ENCODE peak calls at places on chromosomes 11 and 22, in four cellular contexts. One of them, this sample, is unnamed.
A peak's percentile ranks its signal among the peaks of the same experiment; 100 is the strongest.

GRCh38 chr22:21589415-21589814 is 21.9 kb downstream of the UBE2L3 start:
- DNase-seq in AG04450: no peak
- DNase-seq in choroid plexus epithelial cell: no peak
- DNase-seq in right atrium auricular region: no peak
- DNase-seq in this sample: no peak

GRCh38 chr11:31806186-31806943 is 4.8 kb downstream of the PAX6 start:
- DNase-seq in AG04450: no peak
- DNase-seq in choroid plexus epithelial cell: no peak
- DNase-seq in right atrium auricular region: peak; percentile 53
- DNase-seq in this sample: no peak

GRCh38 chr11:96748639-96749370 is 359.0 kb downstream of the JRKL start:
- DNase-seq in AG04450: no peak
- DNase-seq in choroid plexus epithelial cell: peak; percentile 48
- DNase-seq in right atrium auricular region: no peak
- DNase-seq in this sample: peak; percentile 3

GRCh38 chr11:35373284-35373933 is 45.9 kb downstream of the SLC1A2 start:
- DNase-seq in AG04450: no peak
- DNase-seq in choroid plexus epithelial cell: no peak
- DNase-seq in right atrium auricular region: no peak
- DNase-seq in this sample: no peak

GRCh38 chr11:115198301-115198700 is 305.9 kb downstream of the CADM1 start:
- DNase-seq in AG04450: no peak
- DNase-seq in choroid plexus epithelial cell: peak; percentile 85
- DNase-seq in right atrium auricular region: no peak
- DNase-seq in this sample: no peak

GRCh38 chr11:368414-369335 is 624 bp upstream of the B4GALNT4 start:
- DNase-seq in AG04450: no peak
- DNase-seq in choroid plexus epithelial cell: peak; percentile 25
- DNase-seq in right atrium auricular region: no peak
- DNase-seq in this sample: no peak

GRCh38 chr11:30478923-30479322 is 107.2 kb downstream of the MPPED2 start:
- DNase-seq in AG04450: no peak
- DNase-seq in choroid plexus epithelial cell: no peak
- DNase-seq in right atrium auricular region: no peak
- DNase-seq in this sample: no peak

GRCh38 chr22:20956258-20957117 is 10.6 kb upstream of the AIFM3 start:
- DNase-seq in AG04450: no peak
- DNase-seq in choroid plexus epithelial cell: no peak
- DNase-seq in right atrium auricular region: no peak
- DNase-seq in this sample: no peak

GRCh38 chr22:23533328-23533762 is 46.7 kb downstream of the IGLL1 start:
- DNase-seq in AG04450: no peak
- DNase-seq in choroid plexus epithelial cell: peak; percentile 62
- DNase-seq in right atrium auricular region: no peak
- DNase-seq in this sample: no peak

GRCh38 chr11:65773784-65774411 is 6.9 kb downstream of the AP5B1 start:
- DNase-seq in AG04450: no peak
- DNase-seq in choroid plexus epithelial cell: peak; percentile 12
- DNase-seq in right atrium auricular region: peak; percentile 51
- DNase-seq in this sample: no peak

GRCh38 chr11:128342511-128343133 is 244.7 kb downstream of the ETS1 start:
- DNase-seq in AG04450: no peak
- DNase-seq in choroid plexus epithelial cell: peak; percentile 88
- DNase-seq in right atrium auricular region: peak; percentile 66
- DNase-seq in this sample: no peak

GRCh38 chr11:75809991-75810390 is 5.0 kb upstream of the UVRAG start:
- DNase-seq in AG04450: no peak
- DNase-seq in choroid plexus epithelial cell: no peak
- DNase-seq in right atrium auricular region: no peak
- DNase-seq in this sample: no peak

GRCh38 chr22:39592104-39593060 is 21.8 kb downstream of the CACNA1I start:
- DNase-seq in AG04450: peak; percentile 45
- DNase-seq in choroid plexus epithelial cell: peak; percentile 80
- DNase-seq in right atrium auricular region: no peak
- DNase-seq in this sample: peak; percentile 29

GRCh38 chr11:78820722-78821121 is 246.1 kb upstream of the NARS2 start:
- DNase-seq in AG04450: no peak
- DNase-seq in choroid plexus epithelial cell: no peak
- DNase-seq in right atrium auricular region: no peak
- DNase-seq in this sample: no peak

GRCh38 chr22:44931077-44931540 is 78.7 kb downstream of the PHF21B start:
- DNase-seq in AG04450: no peak
- DNase-seq in choroid plexus epithelial cell: peak; percentile 14
- DNase-seq in right atrium auricular region: peak; percentile 73
- DNase-seq in this sample: peak; percentile 12

GRCh38 chr11:23320131-23320530 is 459.9 kb upstream of the CCDC179 start:
- DNase-seq in AG04450: no peak
- DNase-seq in choroid plexus epithelial cell: peak; percentile 14
- DNase-seq in right atrium auricular region: no peak
- DNase-seq in this sample: no peak

GRCh38 chr11:14360976-14361375 is 2.0 kb upstream of the RRAS2 start:
- DNase-seq in AG04450: no peak
- DNase-seq in choroid plexus epithelial cell: no peak
- DNase-seq in right atrium auricular region: peak; percentile 26
- DNase-seq in this sample: no peak

GRCh38 chr22:26599505-26599904 is 9.6 kb upstream of the TPST2 start:
- DNase-seq in AG04450: no peak
- DNase-seq in choroid plexus epithelial cell: no peak
- DNase-seq in right atrium auricular region: no peak
- DNase-seq in this sample: no peak

GRCh38 chr22:37562049-37562784 is 1.9 kb downstream of the CDC42EP1 start:
- DNase-seq in AG04450: no peak
- DNase-seq in choroid plexus epithelial cell: no peak
- DNase-seq in right atrium auricular region: no peak
- DNase-seq in this sample: no peak
- TF ChIP-seq CTCF in AG04450: no peak
- TF ChIP-seq CTCF in choroid plexus epithelial cell: no peak
- TF ChIP-seq CTCF in right atrium auricular region: no peak
- TF ChIP-seq CTCF in this sample: no peak

GRCh38 chr22:35756722-35757121 is 39.0 kb downstream of the APOL5 start:
- DNase-seq in AG04450: no peak
- DNase-seq in choroid plexus epithelial cell: no peak
- DNase-seq in right atrium auricular region: no peak
- DNase-seq in this sample: no peak

GRCh38 chr22:35766654-35767580 is 49.2 kb downstream of the APOL5 start:
- DNase-seq in AG04450: no peak
- DNase-seq in choroid plexus epithelial cell: no peak
- DNase-seq in right atrium auricular region: no peak
- DNase-seq in this sample: no peak

GRCh38 chr22:35758394-35758793 is 40.7 kb downstream of the APOL5 start:
- DNase-seq in AG04450: no peak
- DNase-seq in choroid plexus epithelial cell: no peak
- DNase-seq in right atrium auricular region: no peak
- DNase-seq in this sample: no peak

DNA sequence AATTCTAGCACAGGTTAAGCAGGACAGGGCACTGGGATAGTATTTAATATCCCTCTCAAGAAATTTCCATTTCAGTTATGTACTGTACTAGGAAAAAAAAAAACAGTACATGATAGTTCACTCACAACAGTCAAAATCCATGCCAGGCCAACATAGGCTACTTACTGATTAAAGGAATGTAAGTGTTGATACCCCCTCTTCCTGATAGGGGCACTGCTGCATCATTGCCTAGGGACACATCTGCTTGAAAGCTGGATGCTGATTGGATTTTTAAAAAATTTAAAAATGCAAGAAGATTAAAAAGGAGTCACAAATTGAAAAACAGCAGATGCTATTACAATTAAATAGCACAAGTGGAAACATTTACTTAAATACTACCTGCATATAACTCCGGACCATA is 43.4 kb downstream of the APOL5 start:
- DNase-seq in AG04450: no peak
- DNase-seq in choroid plexus epithelial cell: peak; percentile 57
- DNase-seq in right atrium auricular region: no peak
- DNase-seq in this sample: no peak
- TF ChIP-seq CTCF in AG04450: peak; percentile 36
- TF ChIP-seq CTCF in choroid plexus epithelial cell: peak; percentile 49
- TF ChIP-seq CTCF in right atrium auricular region: no peak
- TF ChIP-seq CTCF in this sample: peak; percentile 13

GRCh38 chr11:27701262-27702105 is 1.2 kb upstream of the BDNF start:
- DNase-seq in AG04450: no peak
- DNase-seq in choroid plexus epithelial cell: peak; percentile 81
- DNase-seq in right atrium auricular region: no peak
- DNase-seq in this sample: peak; percentile 63

GRCh38 chr11:27700351-27701261 is at the start of gene BDNF:
- DNase-seq in AG04450: no peak
- DNase-seq in choroid plexus epithelial cell: peak; percentile 58
- DNase-seq in right atrium auricular region: no peak
- DNase-seq in this sample: no peak

GRCh38 chr11:27703453-27703852 is 3.2 kb upstream of the BDNF start:
- DNase-seq in AG04450: no peak
- DNase-seq in choroid plexus epithelial cell: peak; percentile 82
- DNase-seq in right atrium auricular region: no peak
- DNase-seq in this sample: no peak

GRCh38 chr11:27710536-27710935 is 10.3 kb upstream of the BDNF start:
- DNase-seq in AG04450: no peak
- DNase-seq in choroid plexus epithelial cell: no peak
- DNase-seq in right atrium auricular region: no peak
- DNase-seq in this sample: no peak

DNA sequence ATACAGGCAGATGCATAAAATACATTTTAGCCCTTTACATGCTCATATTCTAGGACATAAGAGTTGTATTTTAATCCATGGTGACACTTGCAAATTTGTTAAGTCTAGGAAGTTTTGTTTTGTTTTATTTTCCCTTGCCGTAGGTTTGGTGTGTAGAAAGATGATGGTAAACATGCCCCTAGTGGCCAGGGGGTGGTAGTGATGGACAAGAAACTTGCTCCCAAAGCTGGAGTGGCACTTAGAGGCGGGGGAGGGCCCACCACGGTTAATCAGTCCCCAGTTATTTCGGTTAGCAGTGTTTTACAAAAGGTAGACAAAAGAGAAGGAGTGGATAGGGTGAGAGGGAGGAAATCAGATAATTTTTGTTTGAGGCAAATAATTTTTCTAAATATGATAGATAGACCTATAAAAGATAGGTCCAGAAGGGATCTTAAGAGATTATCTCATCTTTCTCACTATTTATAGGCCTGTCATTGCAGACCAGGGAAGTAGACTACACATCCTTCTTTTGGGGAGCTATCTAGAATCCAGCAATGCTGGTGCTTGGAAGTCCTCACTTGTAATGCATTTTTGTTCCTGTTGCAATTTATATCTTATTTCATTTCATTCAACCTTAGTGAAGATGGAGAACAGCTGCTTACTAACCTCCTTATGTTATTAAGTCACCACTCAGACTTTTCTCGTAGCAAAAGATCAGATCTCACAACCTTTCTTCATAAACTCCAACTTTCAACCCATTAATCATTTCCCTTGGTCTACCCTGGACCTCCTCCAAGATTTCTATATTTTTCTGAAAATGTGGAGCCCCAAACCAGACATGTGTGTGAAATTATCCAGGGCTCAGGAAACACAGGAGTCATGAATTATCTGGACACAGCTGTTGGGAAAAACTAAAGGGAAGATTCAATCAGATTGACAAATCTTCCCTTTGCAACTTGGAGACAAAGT is 5.9 kb upstream of the BDNF start:
- DNase-seq in AG04450: no peak
- DNase-seq in choroid plexus epithelial cell: peak; percentile 52
- DNase-seq in right atrium auricular region: no peak
- DNase-seq in this sample: no peak
- TF ChIP-seq CTCF in AG04450: peak; percentile 67
- TF ChIP-seq CTCF in choroid plexus epithelial cell: peak; percentile 80
- TF ChIP-seq CTCF in right atrium auricular region: peak; percentile 47
- TF ChIP-seq CTCF in this sample: peak; percentile 56

DNA sequence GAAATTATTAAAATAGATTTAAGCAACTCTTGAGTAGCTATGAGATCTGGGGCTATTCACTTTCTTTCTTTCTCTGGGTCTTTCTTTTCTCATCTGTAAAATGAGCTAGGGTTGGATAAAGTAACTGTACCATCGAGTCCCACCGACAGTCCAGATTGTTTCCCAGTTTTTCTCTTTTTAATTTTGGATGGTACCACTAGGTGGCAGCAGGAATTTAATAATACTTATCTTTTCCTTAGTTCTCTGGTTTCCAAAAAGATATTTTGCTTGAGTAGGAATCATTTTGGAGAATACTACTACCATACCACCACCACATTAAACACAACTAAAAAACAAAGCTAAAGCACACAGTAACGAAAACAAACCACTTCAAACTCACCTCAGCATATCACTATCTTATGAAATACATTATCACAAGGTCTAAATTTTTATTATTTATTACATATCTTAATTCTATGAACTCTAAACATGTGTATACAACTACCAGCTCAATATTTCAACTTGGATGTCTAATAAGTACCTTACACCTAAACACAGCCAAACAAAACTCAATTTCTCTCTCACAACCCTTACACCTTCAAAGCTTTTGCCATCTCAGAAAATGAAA is 584.0 kb downstream of the KCNA4 start:
- DNase-seq in AG04450: no peak
- DNase-seq in choroid plexus epithelial cell: peak; percentile 44
- DNase-seq in right atrium auricular region: no peak
- DNase-seq in this sample: no peak
- TF ChIP-seq CTCF in AG04450: peak; percentile 57
- TF ChIP-seq CTCF in choroid plexus epithelial cell: peak; percentile 62
- TF ChIP-seq CTCF in right atrium auricular region: no peak
- TF ChIP-seq CTCF in this sample: peak; percentile 49

GRCh38 chr11:44913502-44913901 is 37.2 kb downstream of the TP53I11 start:
- DNase-seq in AG04450: no peak
- DNase-seq in choroid plexus epithelial cell: no peak
- DNase-seq in right atrium auricular region: no peak
- DNase-seq in this sample: no peak

GRCh38 chr11:44911031-44911814 is 39.5 kb downstream of the TP53I11 start:
- DNase-seq in AG04450: peak; percentile 59
- DNase-seq in choroid plexus epithelial cell: peak; percentile 88
- DNase-seq in right atrium auricular region: peak; percentile 94
- DNase-seq in this sample: peak; percentile 43

GRCh38 chr11:44912270-44912987 is 38.3 kb downstream of the TP53I11 start:
- DNase-seq in AG04450: no peak
- DNase-seq in choroid plexus epithelial cell: no peak
- DNase-seq in right atrium auricular region: no peak
- DNase-seq in this sample: no peak

GRCh38 chr11:44909557-44909956 is 41.1 kb downstream of the TP53I11 start:
- DNase-seq in AG04450: no peak
- DNase-seq in choroid plexus epithelial cell: no peak
- DNase-seq in right atrium auricular region: no peak
- DNase-seq in this sample: no peak

DNA sequence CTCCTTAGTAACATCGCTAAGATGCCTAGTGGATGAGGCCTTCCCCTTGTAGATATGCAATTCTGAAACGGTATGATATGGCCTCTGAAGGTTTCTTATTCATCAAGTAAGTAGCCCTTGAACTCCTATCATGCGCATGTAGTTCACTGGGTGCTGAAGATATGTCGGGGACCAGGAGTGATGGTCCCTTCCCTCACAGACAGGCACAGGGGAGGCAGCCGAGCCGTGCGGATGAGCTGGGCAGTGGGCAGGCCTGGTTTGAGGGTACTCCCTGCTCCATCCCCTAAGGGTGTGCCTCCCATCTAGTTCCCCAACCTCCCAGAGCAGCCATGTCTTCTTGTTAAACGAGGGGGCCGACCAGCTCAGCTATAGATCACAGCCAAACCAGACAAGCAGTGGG is 40.1 kb downstream of the TP53I11 start:
- DNase-seq in AG04450: no peak
- DNase-seq in choroid plexus epithelial cell: no peak
- DNase-seq in right atrium auricular region: no peak
- DNase-seq in this sample: no peak
- TF ChIP-seq CTCF in AG04450: no peak
- TF ChIP-seq CTCF in choroid plexus epithelial cell: no peak
- TF ChIP-seq CTCF in right atrium auricular region: no peak
- TF ChIP-seq CTCF in this sample: no peak

GRCh38 chr11:37230865-37231264 is 632.8 kb upstream of the RAG2 start:
- DNase-seq in AG04450: no peak
- DNase-seq in choroid plexus epithelial cell: no peak
- DNase-seq in right atrium auricular region: no peak
- DNase-seq in this sample: no peak
- TF ChIP-seq CTCF in AG04450: no peak
- TF ChIP-seq CTCF in choroid plexus epithelial cell: no peak
- TF ChIP-seq CTCF in right atrium auricular region: no peak
- TF ChIP-seq CTCF in this sample: no peak